ENCODE peak calls at places on chromosomes 7 and 10, in five cellular contexts. T is keratinocyte, K is bronchial epithelial cell, J is choroid plexus epithelial cell, L is psoas muscle. D is an unnamed sample.

GRCh38 chr7:100441641-100442535 is 5.6 kb upstream of the PPP1R35 start:
- DNase-seq in L (no peak), T (no peak), K (no peak), J (no peak), D (no peak)

GRCh38 chr7:132991615-132992587 is 90.0 kb downstream of the CHCHD3 start:
- DNase-seq in K (no peak), T (no peak), L (no peak), J (no peak), D (no peak)

GRCh38 chr7:39672176-39672575 is 48.8 kb downstream of the RALA start:
- DNase-seq in L (no peak), K (peak; percentile 45), J (no peak), T (no peak), D (no peak)

GRCh38 chr7:112184455-112184854 is 21.7 kb downstream of the DOCK4 start:
- DNase-seq in J (no peak), K (no peak), T (no peak), L (no peak), D (no peak)

GRCh38 chr7:128885370-128886187 is 22.9 kb downstream of the ATP6V1F start:
- DNase-seq in T (no peak), L (peak; percentile 30), K (no peak), J (no peak), D (no peak)

GRCh38 chr7:90777075-90777864 is 181.1 kb downstream of the CDK14 start:
- DNase-seq in J (no peak), K (no peak), T (no peak), L (no peak), D (no peak)

GRCh38 chr7:79282051-79282694 is 171.3 kb downstream of the MAGI2 start:
- DNase-seq in T (no peak), K (peak; percentile 76), J (peak; percentile 94), L (no peak), D (no peak)

GRCh38 chr10:124870854-124871425 is 69.3 kb downstream of the ABRAXAS2 start:
- DNase-seq in K (no peak), J (no peak), L (no peak), T (no peak), D (no peak)

GRCh38 chr10:35942052-35942451 is 300.0 kb upstream of the FZD8 start:
- DNase-seq in K (no peak), J (no peak), T (no peak), L (no peak), D (no peak)

GRCh38 chr7:33774762-33775523 is 130.4 kb upstream of the BMPER start:
- DNase-seq in J (peak; percentile 98), L (peak; percentile 64), T (no peak), K (peak; percentile 92), D (no peak)

GRCh38 chr7:17965600-17965999 is 25.3 kb upstream of the SNX13 start:
- DNase-seq in T (peak; percentile 32), J (peak; percentile 69), L (no peak), K (peak; percentile 86), D (no peak)

GRCh38 chr7:144853542-144853941 is 17.7 kb upstream of the TPK1 start:
- DNase-seq in J (no peak), T (peak; percentile 38), L (no peak), K (peak; percentile 59), D (no peak)

GRCh38 chr10:42836771-42837468 is 54.3 kb downstream of the BMS1 start:
- DNase-seq in K (peak; percentile 24), J (peak; percentile 51), L (no peak), T (no peak), D (no peak)

GRCh38 chr10:20040012-20040411 is 223.8 kb downstream of the PLXDC2 start:
- DNase-seq in T (no peak), L (no peak), K (peak; percentile 5), J (peak; percentile 43), D (no peak)

GRCh38 chr10:97858001-97858439 is 8.4 kb downstream of the GOLGA7B start:
- DNase-seq in K (no peak), L (no peak), T (no peak), J (peak; percentile 33), D (no peak)

GRCh38 chr10:77692782-77693181 is 55.2 kb upstream of the KCNMA1 start:
- DNase-seq in L (no peak), K (peak; percentile 74), J (peak; percentile 36), T (peak; percentile 45), D (no peak)

GRCh38 chr10:129464251-129464650 is 2.8 kb upstream of the MGMT start:
- DNase-seq in J (no peak), L (no peak), T (no peak), K (peak; percentile 51), D (no peak)

GRCh38 chr10:70775679-70776454 is 9.3 kb downstream of the TBATA start:
- DNase-seq in L (no peak), K (no peak), T (no peak), J (no peak), D (no peak)

GRCh38 chr10:125550362-125550761 is 132.6 kb downstream of the TEX36 start:
- DNase-seq in T (no peak), J (no peak), K (no peak), L (no peak), D (no peak)

GRCh38 chr10:35025916-35026315 is 64.2 kb downstream of the CUL2 start:
- DNase-seq in L (no peak), K (peak; percentile 75), J (peak; percentile 57), T (peak; percentile 21), D (no peak)

GRCh38 chr7:64180989-64181388 is 26.0 kb upstream of the ZNF735 start:
- DNase-seq in L (no peak), T (no peak), K (peak; percentile 21), J (peak; percentile 5), D (no peak)

GRCh38 chr7:13563257-13563656 is 426.2 kb downstream of the ETV1 start:
- DNase-seq in L (no peak), K (no peak), T (no peak), J (no peak), D (no peak)
- TF ChIP-seq CTCF in L (no peak), K (no peak), T (no peak), J (no peak), D (no peak)

GRCh38 chr7:122885583-122886356 is 490 bp downstream of the CADPS2 start:
- DNase-seq in T (no peak), L (peak; percentile 63), J (peak; percentile 60), K (peak; percentile 26), D (no peak)
- TF ChIP-seq CTCF in T (no peak), L (no peak), J (peak; percentile 42), K (peak; percentile 16), D (no peak)

DNA sequence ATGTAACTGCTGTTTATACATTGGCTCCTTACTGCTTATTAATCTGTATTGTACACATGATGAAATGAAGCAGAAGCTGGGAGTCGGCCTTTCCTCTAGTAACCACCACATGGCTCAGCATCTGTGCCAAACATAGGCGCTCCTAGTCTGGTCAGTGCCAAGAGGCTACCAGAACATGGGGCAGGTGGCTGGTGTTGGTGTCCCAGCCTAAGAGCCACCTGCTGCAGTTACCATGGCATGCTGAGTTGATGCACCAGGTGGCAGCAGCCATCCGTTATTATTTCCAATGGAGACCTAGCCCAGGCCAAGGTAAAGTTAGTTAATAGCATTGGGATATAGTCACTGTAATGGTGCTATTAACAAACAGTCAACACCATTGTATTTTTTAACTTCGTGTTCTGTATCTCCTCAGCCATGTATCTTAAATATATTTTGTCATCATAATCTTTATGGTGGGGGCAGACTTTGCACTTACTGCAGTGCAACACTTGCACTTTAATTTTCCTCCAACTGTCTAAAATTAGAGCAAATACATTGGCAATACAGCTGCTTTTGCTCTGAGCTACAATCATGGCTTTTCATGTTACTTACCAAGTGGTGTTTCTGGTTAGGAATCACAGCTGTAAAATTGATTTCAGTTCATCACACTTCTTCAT is 33.1 kb downstream of the HBP1 start:
- DNase-seq in J (peak; percentile 53), T (no peak), L (peak; percentile 73), K (peak; percentile 43), D (no peak)
- TF ChIP-seq CTCF in J (peak; percentile 71), T (peak; percentile 95), L (peak; percentile 70), K (peak; percentile 66), D (no peak)

DNA sequence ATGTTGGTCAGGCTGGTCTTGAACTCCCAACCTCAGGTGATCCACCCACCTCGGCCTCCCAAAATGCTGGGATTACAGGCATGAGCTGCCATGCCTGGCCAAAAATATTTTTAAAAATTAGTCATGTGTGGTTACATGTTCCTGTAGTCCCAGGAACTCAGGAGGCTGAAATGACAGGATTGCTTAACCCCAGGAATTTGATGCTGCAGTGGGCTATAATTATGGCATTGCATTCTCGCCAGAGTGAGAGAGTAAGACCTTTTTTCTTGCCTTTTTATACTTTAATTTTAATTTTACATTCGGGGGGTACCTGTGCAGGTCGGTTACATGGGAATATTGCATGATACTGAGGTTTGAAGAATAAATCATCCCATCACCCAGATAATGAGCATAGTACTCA is 86.6 kb upstream of the ZNF92 start:
- DNase-seq in J (peak; percentile 30), L (no peak), T (no peak), K (no peak), D (no peak)
- TF ChIP-seq CTCF in J (no peak), L (no peak), T (no peak), K (no peak), D (no peak)

GRCh38 chr10:13352519-13352918 is 4.4 kb upstream of the SEPHS1 start:
- DNase-seq in L (no peak), T (no peak), J (no peak), K (no peak), D (peak; percentile 48)
- TF ChIP-seq CTCF in L (no peak), T (peak; percentile 28), J (no peak), K (no peak), D (no peak)

D was measured in activated B cell treated with CpG ODN at 0.5 μM for 24 hours.